ENCODE peak calls at places on chromosome 22, in ten cellular contexts. One of them, this sample, is unnamed.

GRCh38 chr22:36937319-36938027 is 24.0 kb downstream of the CSF2RB start:
- DNase-seq in neural crest cell: no peak
- DNase-seq in iPS-NIHi11: no peak
- DNase-seq in non-pigmented ciliary epithelial cell: no peak
- DNase-seq in mucosa of gallbladder: no peak
- DNase-seq in stimulated activated naive B cell treated with anti-CD40 and anti-IgM and Interleukin-4, amounts not matched to agents 10 μg/mL and 1 μg/mL and 100 μg/mL, for 72 hours: no peak
- DNase-seq in mucosa of descending colon: no peak
- DNase-seq in substantia nigra: no peak
- DNase-seq in hippocampal formation: no peak
- DNase-seq in testis: peak
- DNase-seq in this sample: no peak

GRCh38 chr22:48695251-48695650 is 1132.4 kb downstream of the BRD1 start:
- DNase-seq in hippocampal formation: no peak
- DNase-seq in stimulated activated naive B cell treated with anti-CD40 and anti-IgM and Interleukin-4, amounts not matched to agents 10 μg/mL and 1 μg/mL and 100 μg/mL, for 72 hours: no peak
- DNase-seq in iPS-NIHi11: no peak
- DNase-seq in testis: no peak
- DNase-seq in neural crest cell: no peak
- DNase-seq in substantia nigra: no peak
- DNase-seq in mucosa of gallbladder: no peak
- DNase-seq in non-pigmented ciliary epithelial cell: no peak
- DNase-seq in mucosa of descending colon: no peak
- DNase-seq in this sample: no peak

GRCh38 chr22:20324139-20324516 is 4.3 kb upstream of the DGCR6L start:
- DNase-seq in substantia nigra: no peak
- DNase-seq in mucosa of gallbladder: no peak
- DNase-seq in iPS-NIHi11: no peak
- DNase-seq in hippocampal formation: no peak
- DNase-seq in non-pigmented ciliary epithelial cell: no peak
- DNase-seq in stimulated activated naive B cell treated with anti-CD40 and anti-IgM and Interleukin-4, amounts not matched to agents 10 μg/mL and 1 μg/mL and 100 μg/mL, for 72 hours: no peak
- DNase-seq in mucosa of descending colon: no peak
- DNase-seq in neural crest cell: no peak
- DNase-seq in testis: peak
- DNase-seq in this sample: no peak

GRCh38 chr22:22111267-22111751 is 128.7 kb upstream of the TOP3B start:
- DNase-seq in stimulated activated naive B cell treated with anti-CD40 and anti-IgM and Interleukin-4, amounts not matched to agents 10 μg/mL and 1 μg/mL and 100 μg/mL, for 72 hours: peak
- DNase-seq in iPS-NIHi11: no peak
- DNase-seq in mucosa of descending colon: no peak
- DNase-seq in testis: no peak
- DNase-seq in non-pigmented ciliary epithelial cell: peak
- DNase-seq in substantia nigra: no peak
- DNase-seq in neural crest cell: no peak
- DNase-seq in mucosa of gallbladder: no peak
- DNase-seq in hippocampal formation: no peak
- DNase-seq in this sample: no peak

GRCh38 chr22:26259510-26259909 is 90.2 kb downstream of the SEZ6L start:
- DNase-seq in testis: peak
- DNase-seq in hippocampal formation: no peak
- DNase-seq in iPS-NIHi11: peak
- DNase-seq in mucosa of descending colon: peak
- DNase-seq in neural crest cell: peak
- DNase-seq in mucosa of gallbladder: peak
- DNase-seq in non-pigmented ciliary epithelial cell: no peak
- DNase-seq in substantia nigra: no peak
- DNase-seq in stimulated activated naive B cell treated with anti-CD40 and anti-IgM and Interleukin-4, amounts not matched to agents 10 μg/mL and 1 μg/mL and 100 μg/mL, for 72 hours: no peak
- DNase-seq in this sample: peak

GRCh38 chr22:40529817-40530216 is 106.7 kb downstream of the MRTFA start:
- DNase-seq in mucosa of descending colon: no peak
- DNase-seq in non-pigmented ciliary epithelial cell: no peak
- DNase-seq in neural crest cell: no peak
- DNase-seq in stimulated activated naive B cell treated with anti-CD40 and anti-IgM and Interleukin-4, amounts not matched to agents 10 μg/mL and 1 μg/mL and 100 μg/mL, for 72 hours: no peak
- DNase-seq in hippocampal formation: no peak
- DNase-seq in mucosa of gallbladder: no peak
- DNase-seq in iPS-NIHi11: no peak
- DNase-seq in testis: no peak
- DNase-seq in substantia nigra: no peak
- DNase-seq in this sample: no peak

GRCh38 chr22:36862251-36863242 is 1.7 kb downstream of the NCF4 start:
- DNase-seq in hippocampal formation: no peak
- DNase-seq in mucosa of descending colon: peak
- DNase-seq in neural crest cell: no peak
- DNase-seq in testis: no peak
- DNase-seq in non-pigmented ciliary epithelial cell: no peak
- DNase-seq in stimulated activated naive B cell treated with anti-CD40 and anti-IgM and Interleukin-4, amounts not matched to agents 10 μg/mL and 1 μg/mL and 100 μg/mL, for 72 hours: peak
- DNase-seq in iPS-NIHi11: no peak
- DNase-seq in substantia nigra: no peak
- DNase-seq in mucosa of gallbladder: peak
- DNase-seq in this sample: peak

GRCh38 chr22:40210814-40211213 is 33.1 kb downstream of the TNRC6B start:
- DNase-seq in neural crest cell: no peak
- DNase-seq in iPS-NIHi11: no peak
- DNase-seq in testis: no peak
- DNase-seq in non-pigmented ciliary epithelial cell: no peak
- DNase-seq in mucosa of descending colon: no peak
- DNase-seq in hippocampal formation: no peak
- DNase-seq in substantia nigra: no peak
- DNase-seq in stimulated activated naive B cell treated with anti-CD40 and anti-IgM and Interleukin-4, amounts not matched to agents 10 μg/mL and 1 μg/mL and 100 μg/mL, for 72 hours: peak
- DNase-seq in mucosa of gallbladder: no peak
- DNase-seq in this sample: no peak

GRCh38 chr22:35476341-35476740 is 64.3 kb upstream of the RASD2 start:
- DNase-seq in substantia nigra: no peak
- DNase-seq in neural crest cell: no peak
- DNase-seq in mucosa of gallbladder: no peak
- DNase-seq in iPS-NIHi11: peak
- DNase-seq in hippocampal formation: no peak
- DNase-seq in stimulated activated naive B cell treated with anti-CD40 and anti-IgM and Interleukin-4, amounts not matched to agents 10 μg/mL and 1 μg/mL and 100 μg/mL, for 72 hours: no peak
- DNase-seq in testis: no peak
- DNase-seq in mucosa of descending colon: no peak
- DNase-seq in non-pigmented ciliary epithelial cell: no peak
- DNase-seq in this sample: no peak

GRCh38 chr22:38706101-38706884 is 549 bp downstream of the GTPBP1 start:
- DNase-seq in mucosa of descending colon: peak
- DNase-seq in iPS-NIHi11: peak
- DNase-seq in non-pigmented ciliary epithelial cell: no peak
- DNase-seq in mucosa of gallbladder: no peak
- DNase-seq in neural crest cell: peak
- DNase-seq in hippocampal formation: no peak
- DNase-seq in substantia nigra: peak
- DNase-seq in stimulated activated naive B cell treated with anti-CD40 and anti-IgM and Interleukin-4, amounts not matched to agents 10 μg/mL and 1 μg/mL and 100 μg/mL, for 72 hours: no peak
- DNase-seq in testis: peak
- DNase-seq in this sample: peak

GRCh38 chr22:36366291-36366708 is 21.5 kb downstream of the MYH9 start:
- DNase-seq in mucosa of descending colon: no peak
- DNase-seq in neural crest cell: no peak
- DNase-seq in stimulated activated naive B cell treated with anti-CD40 and anti-IgM and Interleukin-4, amounts not matched to agents 10 μg/mL and 1 μg/mL and 100 μg/mL, for 72 hours: no peak
- DNase-seq in mucosa of gallbladder: no peak
- DNase-seq in iPS-NIHi11: no peak
- DNase-seq in testis: no peak
- DNase-seq in substantia nigra: no peak
- DNase-seq in hippocampal formation: no peak
- DNase-seq in non-pigmented ciliary epithelial cell: no peak
- DNase-seq in this sample: no peak

GRCh38 chr22:35961480-35961902 is 67.1 kb downstream of the RBFOX2 start:
- DNase-seq in hippocampal formation: peak
- DNase-seq in mucosa of gallbladder: peak
- DNase-seq in substantia nigra: no peak
- DNase-seq in testis: peak
- DNase-seq in stimulated activated naive B cell treated with anti-CD40 and anti-IgM and Interleukin-4, amounts not matched to agents 10 μg/mL and 1 μg/mL and 100 μg/mL, for 72 hours: no peak
- DNase-seq in iPS-NIHi11: peak
- DNase-seq in neural crest cell: no peak
- DNase-seq in mucosa of descending colon: no peak
- DNase-seq in non-pigmented ciliary epithelial cell: no peak
- DNase-seq in this sample: peak

GRCh38 chr22:39392341-39392948 is 7.1 kb upstream of the TAB1 start:
- DNase-seq in testis: no peak
- DNase-seq in mucosa of gallbladder: no peak
- DNase-seq in neural crest cell: no peak
- DNase-seq in hippocampal formation: no peak
- DNase-seq in substantia nigra: no peak
- DNase-seq in stimulated activated naive B cell treated with anti-CD40 and anti-IgM and Interleukin-4, amounts not matched to agents 10 μg/mL and 1 μg/mL and 100 μg/mL, for 72 hours: no peak
- DNase-seq in iPS-NIHi11: no peak
- DNase-seq in non-pigmented ciliary epithelial cell: no peak
- DNase-seq in mucosa of descending colon: no peak
- DNase-seq in this sample: peak

This sample was measured in right cardiac atrium.